ENCODE peak calls at places on chromosomes 7 and 10, in eight cellular contexts. One of them, this sample, is unnamed.

GRCh38 chr7:16851829-16852228 is 30.0 kb downstream of the AGR3 start:
- DNase-seq in prostate gland: no peak
- DNase-seq in keratinocyte: no peak
- DNase-seq in colonic mucosa: peak
- DNase-seq in HFF-Myc: no peak
- DNase-seq in mammary epithelial cell: no peak
- DNase-seq in endothelial cell: no peak
- DNase-seq in bronchial epithelial cell: peak
- DNase-seq in this sample: no peak

GRCh38 chr7:117666689-117667088 is 186.9 kb downstream of the CFTR start:
- DNase-seq in prostate gland: no peak
- DNase-seq in keratinocyte: no peak
- DNase-seq in endothelial cell: no peak
- DNase-seq in colonic mucosa: no peak
- DNase-seq in HFF-Myc: no peak
- DNase-seq in mammary epithelial cell: no peak
- DNase-seq in bronchial epithelial cell: no peak
- DNase-seq in this sample: no peak

GRCh38 chr10:5283305-5284158 is 81.2 kb upstream of the UCN3 start:
- DNase-seq in bronchial epithelial cell: peak
- DNase-seq in mammary epithelial cell: peak
- DNase-seq in endothelial cell: peak
- DNase-seq in colonic mucosa: peak
- DNase-seq in HFF-Myc: no peak
- DNase-seq in keratinocyte: no peak
- DNase-seq in prostate gland: peak
- DNase-seq in this sample: no peak

GRCh38 chr10:12500406-12501303 is 151.3 kb downstream of the CAMK1D start:
- DNase-seq in prostate gland: no peak
- DNase-seq in endothelial cell: no peak
- DNase-seq in keratinocyte: no peak
- DNase-seq in HFF-Myc: peak
- DNase-seq in bronchial epithelial cell: peak
- DNase-seq in mammary epithelial cell: no peak
- DNase-seq in colonic mucosa: peak
- DNase-seq in this sample: no peak

GRCh38 chr10:132408367-132408781 is 11.4 kb downstream of the PWWP2B start:
- DNase-seq in bronchial epithelial cell: no peak
- DNase-seq in mammary epithelial cell: peak
- DNase-seq in keratinocyte: no peak
- DNase-seq in prostate gland: peak
- DNase-seq in HFF-Myc: no peak
- DNase-seq in colonic mucosa: peak
- DNase-seq in endothelial cell: no peak
- DNase-seq in this sample: no peak

GRCh38 chr10:7363700-7364099 is 47.1 kb downstream of the SFMBT2 start:
- DNase-seq in colonic mucosa: no peak
- DNase-seq in HFF-Myc: no peak
- DNase-seq in endothelial cell: no peak
- DNase-seq in keratinocyte: no peak
- DNase-seq in mammary epithelial cell: no peak
- DNase-seq in bronchial epithelial cell: no peak
- DNase-seq in prostate gland: no peak
- DNase-seq in this sample: no peak

GRCh38 chr10:14429043-14429713 is 98.5 kb upstream of the FRMD4A start:
- DNase-seq in mammary epithelial cell: no peak
- DNase-seq in endothelial cell: no peak
- DNase-seq in HFF-Myc: no peak
- DNase-seq in keratinocyte: no peak
- DNase-seq in prostate gland: no peak
- DNase-seq in bronchial epithelial cell: no peak
- DNase-seq in colonic mucosa: no peak
- DNase-seq in this sample: no peak

GRCh38 chr10:45673074-45673628 is 579 bp upstream of the ZFAND4 start:
- DNase-seq in endothelial cell: no peak
- DNase-seq in bronchial epithelial cell: peak
- DNase-seq in keratinocyte: no peak
- DNase-seq in colonic mucosa: peak
- DNase-seq in mammary epithelial cell: peak
- DNase-seq in prostate gland: no peak
- DNase-seq in HFF-Myc: no peak
- DNase-seq in this sample: no peak

GRCh38 chr7:73907554-73908122 is 46.7 kb downstream of the TMEM270 start:
- DNase-seq in endothelial cell: no peak
- DNase-seq in HFF-Myc: no peak
- DNase-seq in prostate gland: no peak
- DNase-seq in keratinocyte: no peak
- DNase-seq in bronchial epithelial cell: no peak
- DNase-seq in mammary epithelial cell: no peak
- DNase-seq in colonic mucosa: no peak
- DNase-seq in this sample: no peak

GRCh38 chr10:18216482-18216881 is 76.3 kb downstream of the CACNB2 start:
- DNase-seq in keratinocyte: no peak
- DNase-seq in endothelial cell: no peak
- DNase-seq in prostate gland: no peak
- DNase-seq in colonic mucosa: no peak
- DNase-seq in bronchial epithelial cell: peak
- DNase-seq in mammary epithelial cell: no peak
- DNase-seq in HFF-Myc: no peak
- DNase-seq in this sample: no peak

GRCh38 chr7:158760936-158761335 is 56.3 kb upstream of the NCAPG2 start:
- DNase-seq in colonic mucosa: no peak
- DNase-seq in bronchial epithelial cell: no peak
- DNase-seq in HFF-Myc: no peak
- DNase-seq in keratinocyte: no peak
- DNase-seq in prostate gland: no peak
- DNase-seq in endothelial cell: no peak
- DNase-seq in mammary epithelial cell: no peak
- DNase-seq in this sample: no peak

GRCh38 chr7:132090444-132090843 is 485.8 kb downstream of the PLXNA4 start:
- DNase-seq in HFF-Myc: no peak
- DNase-seq in prostate gland: no peak
- DNase-seq in colonic mucosa: no peak
- DNase-seq in endothelial cell: no peak
- DNase-seq in mammary epithelial cell: no peak
- DNase-seq in bronchial epithelial cell: no peak
- DNase-seq in keratinocyte: no peak
- DNase-seq in this sample: no peak

GRCh38 chr7:129110575-129111376 is 33.7 kb upstream of the TSPAN33 start:
- DNase-seq in prostate gland: no peak
- DNase-seq in HFF-Myc: no peak
- DNase-seq in mammary epithelial cell: peak
- DNase-seq in endothelial cell: no peak
- DNase-seq in colonic mucosa: no peak
- DNase-seq in bronchial epithelial cell: peak
- DNase-seq in keratinocyte: no peak
- DNase-seq in this sample: no peak

GRCh38 chr7:157955383-157955999 is 618.7 kb downstream of the DNAJB6 start:
- DNase-seq in bronchial epithelial cell: no peak
- DNase-seq in colonic mucosa: no peak
- DNase-seq in prostate gland: no peak
- DNase-seq in HFF-Myc: no peak
- DNase-seq in endothelial cell: no peak
- DNase-seq in mammary epithelial cell: no peak
- DNase-seq in keratinocyte: no peak
- DNase-seq in this sample: no peak

GRCh38 chr10:10773109-10773508 is 244.6 kb upstream of the CELF2 start:
- DNase-seq in endothelial cell: no peak
- DNase-seq in HFF-Myc: no peak
- DNase-seq in mammary epithelial cell: no peak
- DNase-seq in keratinocyte: no peak
- DNase-seq in prostate gland: no peak
- DNase-seq in bronchial epithelial cell: no peak
- DNase-seq in colonic mucosa: no peak
- DNase-seq in this sample: no peak

GRCh38 chr10:128174581-128175559 is 48.6 kb upstream of the MKI67 start:
- DNase-seq in HFF-Myc: peak
- DNase-seq in mammary epithelial cell: no peak
- DNase-seq in keratinocyte: no peak
- DNase-seq in bronchial epithelial cell: no peak
- DNase-seq in colonic mucosa: no peak
- DNase-seq in prostate gland: no peak
- DNase-seq in endothelial cell: no peak
- DNase-seq in this sample: no peak

GRCh38 chr10:128173383-128173782 is 47.2 kb upstream of the MKI67 start:
- DNase-seq in colonic mucosa: no peak
- DNase-seq in endothelial cell: no peak
- DNase-seq in mammary epithelial cell: no peak
- DNase-seq in bronchial epithelial cell: peak
- DNase-seq in keratinocyte: no peak
- DNase-seq in prostate gland: no peak
- DNase-seq in HFF-Myc: no peak
- DNase-seq in this sample: no peak

GRCh38 chr10:128172756-128173155 is 46.5 kb upstream of the MKI67 start:
- DNase-seq in HFF-Myc: no peak
- DNase-seq in prostate gland: no peak
- DNase-seq in bronchial epithelial cell: no peak
- DNase-seq in endothelial cell: no peak
- DNase-seq in colonic mucosa: no peak
- DNase-seq in mammary epithelial cell: no peak
- DNase-seq in keratinocyte: no peak
- DNase-seq in this sample: no peak

GRCh38 chr10:128180843-128181242 is 54.6 kb upstream of the MKI67 start:
- DNase-seq in keratinocyte: no peak
- DNase-seq in bronchial epithelial cell: no peak
- DNase-seq in colonic mucosa: no peak
- DNase-seq in prostate gland: no peak
- DNase-seq in mammary epithelial cell: no peak
- DNase-seq in HFF-Myc: no peak
- DNase-seq in endothelial cell: no peak
- DNase-seq in this sample: no peak

DNA sequence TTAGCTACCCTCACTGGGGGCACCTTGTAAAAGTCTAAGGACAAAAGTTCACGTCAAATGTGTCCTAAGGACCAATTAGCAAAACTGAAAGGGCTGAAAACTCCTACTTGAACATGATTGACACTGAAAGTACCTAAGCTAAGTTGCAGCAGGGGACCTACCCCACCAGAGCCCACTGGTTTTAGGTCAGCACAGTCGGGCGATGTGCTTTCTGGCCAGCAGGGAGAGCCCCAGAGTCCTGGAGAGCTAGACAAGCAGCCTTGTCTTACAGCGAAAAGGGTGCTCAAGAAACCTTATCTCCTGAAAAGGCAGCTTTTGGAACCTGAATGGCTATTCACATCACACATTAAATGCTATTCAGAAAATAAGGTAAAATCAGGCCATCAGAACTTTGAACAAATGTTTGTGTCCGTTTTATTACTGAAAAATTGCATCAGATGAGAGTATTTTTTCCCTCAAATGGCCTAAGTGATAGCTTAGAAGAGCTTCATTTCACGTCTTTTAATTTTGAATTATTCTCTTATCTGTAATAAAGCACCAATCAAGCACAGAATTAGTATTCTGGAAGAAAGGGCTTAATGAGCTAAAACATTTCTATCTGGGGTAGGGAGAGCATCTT is 52.2 kb upstream of the MKI67 start:
- DNase-seq in prostate gland: no peak
- DNase-seq in HFF-Myc: no peak
- DNase-seq in colonic mucosa: peak
- DNase-seq in bronchial epithelial cell: peak
- DNase-seq in endothelial cell: peak
- DNase-seq in keratinocyte: no peak
- DNase-seq in mammary epithelial cell: no peak
- DNase-seq in this sample: no peak
- TF ChIP-seq CTCF in prostate gland: no peak
- TF ChIP-seq CTCF in HFF-Myc: peak
- TF ChIP-seq CTCF in colonic mucosa: peak
- TF ChIP-seq CTCF in bronchial epithelial cell: peak
- TF ChIP-seq CTCF in endothelial cell: peak
- TF ChIP-seq CTCF in keratinocyte: peak
- TF ChIP-seq CTCF in mammary epithelial cell: peak
- TF ChIP-seq CTCF in this sample: no peak

GRCh38 chr10:58712982-58713381 is 200.3 kb downstream of the BICC1 start:
- DNase-seq in prostate gland: no peak
- DNase-seq in endothelial cell: no peak
- DNase-seq in mammary epithelial cell: no peak
- DNase-seq in bronchial epithelial cell: no peak
- DNase-seq in colonic mucosa: no peak
- DNase-seq in HFF-Myc: no peak
- DNase-seq in keratinocyte: no peak
- DNase-seq in this sample: no peak
- TF ChIP-seq CTCF in prostate gland: no peak
- TF ChIP-seq CTCF in endothelial cell: peak
- TF ChIP-seq CTCF in mammary epithelial cell: peak
- TF ChIP-seq CTCF in bronchial epithelial cell: peak
- TF ChIP-seq CTCF in colonic mucosa: no peak
- TF ChIP-seq CTCF in HFF-Myc: peak
- TF ChIP-seq CTCF in keratinocyte: no peak
- TF ChIP-seq CTCF in this sample: no peak

DNA sequence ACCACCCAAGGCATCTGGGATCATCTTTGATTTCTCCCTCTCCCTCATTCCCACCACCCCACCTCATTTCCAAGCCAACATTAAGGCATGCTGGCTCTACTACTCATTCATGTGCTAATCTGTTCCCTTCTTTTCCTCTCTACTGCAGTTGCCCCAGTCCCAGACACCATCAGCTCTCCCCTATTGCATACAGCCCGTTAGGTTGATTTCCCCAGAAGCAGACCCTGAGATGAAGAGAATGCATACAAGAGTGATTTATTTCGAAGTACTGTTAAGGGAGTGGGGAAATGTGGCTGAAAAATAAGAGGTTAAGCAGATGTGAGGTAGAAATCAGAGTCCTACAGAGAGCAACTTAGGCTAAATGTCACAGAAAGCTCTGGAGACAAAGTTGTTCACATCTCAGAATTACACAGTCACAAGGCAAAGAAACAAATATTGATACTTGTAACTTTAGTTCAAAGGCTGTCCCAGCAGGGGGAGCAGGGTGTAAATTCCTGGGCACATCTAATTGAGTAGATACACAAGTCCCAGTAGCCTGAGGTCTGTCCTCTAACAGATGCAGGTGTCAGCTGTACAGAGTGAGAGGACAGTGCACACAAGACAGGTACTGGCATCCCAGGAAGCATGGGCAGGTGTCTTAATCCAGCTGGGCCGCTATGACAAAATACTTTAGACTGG is 20.9 kb downstream of the AKR1D1 start:
- DNase-seq in endothelial cell: peak
- DNase-seq in HFF-Myc: no peak
- DNase-seq in keratinocyte: no peak
- DNase-seq in colonic mucosa: peak
- DNase-seq in prostate gland: no peak
- DNase-seq in mammary epithelial cell: peak
- DNase-seq in bronchial epithelial cell: peak
- DNase-seq in this sample: no peak
- TF ChIP-seq CTCF in endothelial cell: no peak
- TF ChIP-seq CTCF in HFF-Myc: peak
- TF ChIP-seq CTCF in keratinocyte: no peak
- TF ChIP-seq CTCF in colonic mucosa: no peak
- TF ChIP-seq CTCF in prostate gland: no peak
- TF ChIP-seq CTCF in mammary epithelial cell: peak
- TF ChIP-seq CTCF in bronchial epithelial cell: peak
- TF ChIP-seq CTCF in this sample: no peak

DNA sequence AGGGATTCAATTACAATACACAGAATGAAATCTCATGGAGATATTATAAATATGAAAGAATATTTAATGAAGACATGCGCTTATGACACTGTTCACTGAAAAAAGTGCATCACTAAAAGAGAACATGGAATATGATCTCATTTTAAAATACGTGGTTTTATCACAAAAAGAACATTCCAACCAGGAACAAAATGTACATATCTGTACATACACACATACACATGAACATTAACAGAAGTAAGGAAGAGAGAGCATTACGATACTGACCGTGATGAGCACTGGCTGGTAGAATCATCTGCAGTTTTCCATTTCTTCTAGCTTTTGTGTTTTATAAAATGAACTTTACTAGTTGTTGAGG is 39.4 kb downstream of the IGF2BP3 start:
- DNase-seq in prostate gland: no peak
- DNase-seq in colonic mucosa: no peak
- DNase-seq in mammary epithelial cell: no peak
- DNase-seq in endothelial cell: no peak
- DNase-seq in keratinocyte: no peak
- DNase-seq in bronchial epithelial cell: no peak
- DNase-seq in HFF-Myc: no peak
- DNase-seq in this sample: no peak
- TF ChIP-seq CTCF in prostate gland: no peak
- TF ChIP-seq CTCF in colonic mucosa: no peak
- TF ChIP-seq CTCF in mammary epithelial cell: no peak
- TF ChIP-seq CTCF in endothelial cell: no peak
- TF ChIP-seq CTCF in keratinocyte: no peak
- TF ChIP-seq CTCF in bronchial epithelial cell: no peak
- TF ChIP-seq CTCF in HFF-Myc: no peak
- TF ChIP-seq CTCF in this sample: no peak

This sample was measured in omental fat pad.